ENCODE peak calls at places on chromosomes 7 and 10, in ten cellular contexts. S is osteocyte; J is hypothalamus; G is fibroblast of the aortic adventitia; Q is OCI-M1; P is right lobe of liver; H is stimulated activated CD8-positive, alpha-beta memory T cell treated with anti-CD3 and anti-CD28 coated beads, Interleukin-15, amount 100 ng/mL, for 1 hour; L is transverse colon; R is effector CD8-positive, alpha-beta T cell; E is lower lobe of right lung. Y is an unnamed sample.

GRCh38 chr10:20040012-20040411 is 223.8 kb downstream of the PLXDC2 start:
- DNase-seq in Q (peak), R (no peak), G (no peak), P (no peak), L (no peak), H (no peak), E (no peak), S (no peak), J (no peak), Y (no peak)

GRCh38 chr10:111650088-111650487 is 533.5 kb downstream of the GPAM start:
- DNase-seq in J (no peak), L (no peak), Q (no peak), E (no peak), H (no peak), S (no peak), G (no peak), P (no peak), R (no peak), Y (no peak)

GRCh38 chr10:66572700-66573099 is 353.1 kb upstream of the LRRTM3 start:
- DNase-seq in J (no peak), H (no peak), S (no peak), G (no peak), L (no peak), P (no peak), Q (no peak), E (no peak), R (no peak), Y (no peak)

GRCh38 chr10:19245889-19246841 is 197.6 kb downstream of the MALRD1 start:
- DNase-seq in Q (no peak), L (no peak), S (no peak), E (no peak), J (no peak), P (no peak), R (no peak), G (peak), H (no peak), Y (no peak)

GRCh38 chr7:92064414-92065029 is 69.8 kb downstream of the CYP51A1 start:
- DNase-seq in G (no peak), P (no peak), E (no peak), S (no peak), R (no peak), Q (no peak), L (no peak), H (no peak), J (no peak), Y (no peak)

GRCh38 chr10:48251152-48251524 is 23.4 kb downstream of the FRMPD2 start:
- DNase-seq in H (no peak), Q (no peak), E (no peak), P (no peak), G (peak), J (no peak), L (no peak), S (peak), R (no peak), Y (no peak)

GRCh38 chr10:63521389-63522128 is at the start of gene REEP3:
- DNase-seq in J (peak), E (peak), G (peak), L (peak), P (peak), H (peak), Q (peak), S (peak), R (peak), Y (peak)

GRCh38 chr7:124032369-124033092 is at the start of gene TMEM229A:
- DNase-seq in G (peak), R (no peak), L (peak), E (peak), Q (no peak), J (peak), S (peak), P (peak), H (no peak), Y (no peak)

GRCh38 chr7:122123746-122124145 is 20.3 kb downstream of the AASS start:
- DNase-seq in J (no peak), L (no peak), R (no peak), S (no peak), E (no peak), P (no peak), G (no peak), Q (no peak), H (no peak), Y (no peak)

GRCh38 chr10:97904576-97904975 is 54.9 kb downstream of the GOLGA7B start:
- DNase-seq in G (no peak), Q (no peak), E (no peak), L (no peak), P (no peak), H (no peak), J (no peak), R (no peak), S (no peak), Y (no peak)

GRCh38 chr10:44811072-44811471 is 100.1 kb upstream of the TMEM72 start:
- DNase-seq in Q (no peak), E (no peak), G (peak), S (no peak), R (no peak), H (no peak), L (no peak), J (no peak), P (no peak), Y (no peak)

GRCh38 chr7:98557538-98558031 is 59.5 kb upstream of the NPTX2 start:
- DNase-seq in Q (no peak), J (no peak), P (no peak), S (no peak), L (no peak), E (no peak), G (no peak), H (no peak), R (no peak), Y (no peak)

GRCh38 chr10:37146443-37146842 is 21.0 kb downstream of the ANKRD30A start:
- DNase-seq in L (no peak), R (no peak), E (no peak), P (no peak), S (no peak), G (no peak), Q (no peak), H (no peak), J (no peak), Y (no peak)

GRCh38 chr7:130971297-130971696 is 237.3 kb upstream of the KLF14 start:
- DNase-seq in R (no peak), H (no peak), L (no peak), Q (no peak), G (no peak), J (no peak), E (no peak), S (no peak), P (no peak), Y (peak)

GRCh38 chr7:119643558-119643957 is 629.4 kb upstream of the KCND2 start:
- DNase-seq in J (no peak), S (no peak), E (no peak), G (no peak), P (no peak), R (no peak), H (no peak), Q (no peak), L (no peak), Y (no peak)

GRCh38 chr10:101367569-101368453 is 13.8 kb downstream of the BTRC start:
- DNase-seq in Q (no peak), S (no peak), G (peak), E (no peak), L (no peak), R (no peak), J (no peak), P (no peak), H (no peak), Y (no peak)

GRCh38 chr10:76388321-76388720 is 956.9 kb downstream of the LRMDA start:
- DNase-seq in R (no peak), P (no peak), J (no peak), H (no peak), S (no peak), L (no peak), G (peak), Q (no peak), E (no peak), Y (no peak)

GRCh38 chr7:18206331-18206730 is 178.7 kb upstream of the PRPS1L1 start:
- DNase-seq in P (no peak), Q (no peak), S (no peak), H (no peak), E (no peak), L (no peak), J (no peak), R (no peak), G (no peak), Y (no peak)

GRCh38 chr10:119149157-119149556 is 16.4 kb downstream of the SFXN4 start:
- DNase-seq in L (no peak), J (no peak), H (no peak), S (no peak), P (no peak), E (no peak), Q (no peak), R (no peak), G (no peak), Y (no peak)

GRCh38 chr10:98195132-98195531 is 60.7 kb downstream of the R3HCC1L start:
- DNase-seq in H (no peak), P (no peak), J (no peak), Q (no peak), R (no peak), G (no peak), E (no peak), S (no peak), L (no peak), Y (no peak)

GRCh38 chr10:15140640-15141039 is 27.9 kb downstream of the NMT2 start:
- DNase-seq in R (no peak), J (no peak), E (no peak), P (no peak), S (no peak), L (no peak), H (no peak), Q (no peak), G (no peak), Y (no peak)

GRCh38 chr7:121608785-121609184 is 212.7 kb upstream of the FAM3C start:
- DNase-seq in H (no peak), P (no peak), Q (no peak), E (no peak), J (no peak), R (no peak), S (no peak), G (no peak), L (no peak), Y (no peak)

GRCh38 chr7:140349172-140349771 is 49.1 kb downstream of the SLC37A3 start:
- DNase-seq in E (no peak), S (no peak), Q (no peak), P (no peak), L (no peak), J (no peak), H (no peak), R (no peak), G (peak), Y (no peak)

GRCh38 chr7:100706672-100707311 is 871 bp downstream of the POP7 start:
- DNase-seq in R (no peak), Q (no peak), P (peak), S (no peak), H (no peak), L (no peak), J (no peak), G (no peak), E (peak), Y (no peak)

GRCh38 chr7:23467281-23467680 is 3.0 kb downstream of the IGF2BP3 start:
- DNase-seq in S (no peak), E (no peak), L (no peak), Q (peak), J (no peak), R (no peak), H (no peak), G (peak), P (no peak), Y (no peak)

GRCh38 chr7:113710310-113711106 is 208.3 kb downstream of the PPP1R3A start:
- DNase-seq in R (no peak), Q (peak), G (peak), J (no peak), E (no peak), S (no peak), P (no peak), H (no peak), L (peak), Y (no peak)

GRCh38 chr7:47510192-47510591 is 71.7 kb downstream of the TNS3 start:
- DNase-seq in L (no peak), R (no peak), H (no peak), J (no peak), S (no peak), E (no peak), G (no peak), Q (no peak), P (no peak), Y (no peak)

GRCh38 chr10:36489181-36489927 is 636.0 kb upstream of the ANKRD30A start:
- DNase-seq in S (no peak), E (no peak), H (no peak), L (no peak), Q (no peak), P (no peak), J (no peak), R (no peak), G (peak), Y (no peak)

GRCh38 chr10:132212816-132213215 is 26.1 kb downstream of the DPYSL4 start:
- DNase-seq in G (no peak), P (no peak), J (no peak), E (no peak), H (no peak), Q (no peak), L (no peak), R (no peak), S (no peak), Y (no peak)

GRCh38 chr7:28774529-28775057 is 183.5 kb downstream of the TRIL start:
- DNase-seq in G (no peak), H (no peak), E (no peak), S (no peak), L (no peak), Q (no peak), P (no peak), J (no peak), R (no peak), Y (no peak)

GRCh38 chr7:94656658-94656924 is 658 bp upstream of the SGCE start:
- DNase-seq in P (no peak), L (no peak), E (no peak), R (no peak), J (no peak), H (no peak), G (no peak), Q (no peak), S (no peak), Y (no peak)

GRCh38 chr7:136528329-136528728 is 340.1 kb upstream of the CHRM2 start:
- DNase-seq in E (no peak), L (no peak), J (no peak), G (peak), S (no peak), H (no peak), R (no peak), P (no peak), Q (no peak), Y (no peak)

GRCh38 chr10:48935141-48935540 is 4.5 kb downstream of the LRRC18 start:
- DNase-seq in S (peak), G (no peak), E (no peak), Q (no peak), P (no peak), R (no peak), J (no peak), H (no peak), L (no peak), Y (no peak)

GRCh38 chr10:32182476-32182875 is 126.3 kb upstream of the KIF5B start:
- DNase-seq in E (no peak), G (no peak), S (no peak), Q (no peak), L (no peak), H (no peak), R (no peak), J (no peak), P (no peak), Y (no peak)

GRCh38 chr10:16155761-16156322 is 281.0 kb upstream of the PTER start:
- DNase-seq in L (no peak), Q (no peak), H (no peak), J (no peak), P (no peak), G (no peak), S (no peak), R (no peak), E (no peak), Y (no peak)

GRCh38 chr7:40915061-40915460 is 780.3 kb downstream of the SUGCT start:
- DNase-seq in H (no peak), P (no peak), R (no peak), S (no peak), L (no peak), G (peak), E (no peak), Q (no peak), J (no peak), Y (no peak)

GRCh38 chr10:102645388-102645740 is 1.1 kb downstream of the TRIM8 start:
- DNase-seq in L (peak), H (no peak), G (no peak), S (no peak), J (peak), R (peak), E (peak), P (peak), Q (peak), Y (peak)